ENCODE peak calls at places on chromosome 20, in eight cellular contexts. I is GM23338; K is SK-N-SH; H is adrenal gland; V is mesothelial cell of epicardium; P is epithelial cell of proximal tubule; F is CD8-positive, alpha-beta T cell; W is GM12865. S is an unnamed sample.

GRCh38 chr20:54651252-54651651 is 175.9 kb downstream of the DOK5 start:
- DNase-seq in W (no peak), I (no peak), H (no peak), K (no peak), V (no peak), P (no peak), F (no peak), S (no peak)

GRCh38 chr20:57548177-57549058 is 12.5 kb upstream of the PCK1 start:
- DNase-seq in H (no peak), K (no peak), I (no peak), P (peak), F (no peak), V (peak), W (peak), S (no peak)

GRCh38 chr20:56995635-56996075 is 270.8 kb downstream of the BMP7 start:
- DNase-seq in I (peak), H (no peak), V (peak), K (peak), W (peak), P (no peak), F (no peak), S (no peak)

GRCh38 chr20:35091808-35092523 is 641 bp downstream of the TRPC4AP start:
- DNase-seq in K (peak), W (peak), F (no peak), I (no peak), P (no peak), V (no peak), H (peak), S (no peak)

GRCh38 chr20:20412750-20413149 is 44.8 kb downstream of the INSM1 start:
- DNase-seq in P (no peak), V (no peak), F (no peak), I (no peak), K (no peak), W (no peak), H (no peak), S (no peak)

GRCh38 chr20:40991181-40991889 is 37.3 kb upstream of the TOP1 start:
- DNase-seq in F (peak), I (no peak), V (peak), P (no peak), H (peak), K (no peak), W (peak), S (no peak)

GRCh38 chr20:20864346-20865096 is 152.1 kb upstream of the RALGAPA2 start:
- DNase-seq in H (no peak), W (no peak), I (peak), K (no peak), P (no peak), F (no peak), V (no peak), S (no peak)

GRCh38 chr20:2283706-2284423 is 11.9 kb upstream of the TGM3 start:
- DNase-seq in K (no peak), W (no peak), H (no peak), P (peak), F (no peak), V (no peak), I (no peak), S (no peak)

GRCh38 chr20:40561187-40561586 is 127.8 kb downstream of the MAFB start:
- DNase-seq in F (no peak), W (no peak), P (no peak), V (no peak), K (no peak), H (no peak), I (no peak), S (no peak)

GRCh38 chr20:15940127-15940526 is 633.1 kb downstream of the KIF16B start:
- DNase-seq in H (no peak), W (no peak), F (no peak), P (no peak), V (no peak), I (no peak), K (no peak), S (no peak)

GRCh38 chr20:38757145-38757800 is 9.0 kb downstream of the ACTR5 start:
- DNase-seq in H (no peak), V (no peak), K (no peak), P (no peak), F (no peak), I (no peak), W (no peak), S (no peak)

GRCh38 chr20:57374343-57374930 is 16.8 kb upstream of the RBM38 start:
- DNase-seq in F (no peak), I (peak), V (no peak), H (no peak), K (no peak), W (no peak), P (no peak), S (no peak)

GRCh38 chr20:42958367-42959112 is 231.2 kb downstream of the PTPRT start:
- DNase-seq in K (no peak), W (no peak), H (no peak), P (no peak), I (no peak), V (no peak), F (no peak), S (no peak)

GRCh38 chr20:40931348-40932044 is 97.1 kb upstream of the TOP1 start:
- DNase-seq in I (no peak), V (no peak), F (no peak), P (no peak), W (peak), K (no peak), H (no peak), S (no peak)

GRCh38 chr20:40050596-40050995 is 638.4 kb downstream of the MAFB start:
- DNase-seq in K (no peak), W (no peak), F (no peak), H (no peak), I (no peak), P (no peak), V (no peak), S (no peak)

GRCh38 chr20:57167971-57168693 is 98.3 kb downstream of the BMP7 start:
- DNase-seq in P (no peak), F (no peak), K (no peak), V (no peak), W (no peak), I (no peak), H (no peak), S (no peak)

GRCh38 chr20:8782804-8783203 is 286.1 kb upstream of the PLCB4 start:
- DNase-seq in V (no peak), F (no peak), P (no peak), K (no peak), H (no peak), W (no peak), I (no peak), S (no peak)

GRCh38 chr20:33653218-33653899 is 8.8 kb upstream of the C20orf144 start:
- DNase-seq in H (peak), I (peak), F (peak), W (peak), K (peak), V (peak), P (no peak), S (no peak)

GRCh38 chr20:38073307-38074010 is 39.9 kb downstream of the RPRD1B start:
- DNase-seq in F (no peak), V (no peak), I (peak), K (peak), P (no peak), W (peak), H (peak), S (no peak)

GRCh38 chr20:57627972-57628650 is 7.9 kb upstream of the ZBP1 start:
- DNase-seq in W (peak), H (peak), P (no peak), V (no peak), K (no peak), F (peak), I (no peak), S (no peak)

GRCh38 chr20:22791877-22792525 is 207.6 kb upstream of the FOXA2 start:
- DNase-seq in K (no peak), V (no peak), W (no peak), H (no peak), F (no peak), I (no peak), P (no peak), S (no peak)

GRCh38 chr20:9087531-9088217 is 18.8 kb downstream of the PLCB4 start:
- DNase-seq in H (no peak), W (no peak), F (no peak), V (no peak), I (no peak), P (no peak), K (peak), S (no peak)

GRCh38 chr20:2899243-2899642 is 26.0 kb downstream of the PTPRA start:
- DNase-seq in H (no peak), V (no peak), P (no peak), K (no peak), I (no peak), W (peak), F (no peak), S (no peak)

GRCh38 chr20:5390719-5391118 is 74.0 kb upstream of the PROKR2 start:
- DNase-seq in P (no peak), F (no peak), I (no peak), V (no peak), H (no peak), W (no peak), K (peak), S (no peak)

GRCh38 chr20:19923762-19924161 is 93.4 kb upstream of the NAA20 start:
- DNase-seq in H (no peak), K (no peak), W (no peak), F (no peak), V (no peak), I (no peak), P (no peak), S (no peak)

DNA sequence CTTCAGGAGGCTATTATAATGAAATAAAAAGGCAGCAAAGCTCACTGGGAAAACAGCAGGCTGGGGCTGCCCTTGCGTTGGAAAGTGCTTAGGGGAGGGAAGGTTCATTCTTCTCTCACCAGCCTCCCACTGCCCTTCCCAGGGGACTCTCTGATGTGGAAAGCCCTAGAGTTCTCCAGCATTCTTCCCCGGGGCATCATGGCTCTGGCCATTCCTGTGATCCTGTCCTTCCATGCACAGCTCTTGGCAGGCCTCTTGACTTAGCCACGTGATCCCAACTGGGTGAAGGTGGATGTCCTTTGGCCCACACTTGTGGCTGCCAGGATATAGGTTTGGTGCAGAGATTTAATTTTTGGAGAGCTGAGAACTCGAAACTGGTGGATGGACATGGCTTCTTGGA is 58.0 kb upstream of the ZNF831 start:
- DNase-seq in V (no peak), F (no peak), P (no peak), I (no peak), W (no peak), H (no peak), K (no peak), S (no peak)
- TF ChIP-seq CTCF in V (no peak), F (no peak), P (no peak), I (no peak), W (no peak), H (no peak), K (no peak), S (no peak)

GRCh38 chr20:63628246-63628975 is 1.5 kb upstream of the GMEB2 start:
- DNase-seq in H (peak), I (peak), F (peak), K (peak), W (peak), P (no peak), V (no peak), S (no peak)
- TF ChIP-seq CTCF in H (no peak), I (no peak), F (no peak), K (no peak), W (no peak), P (no peak), V (no peak), S (no peak)

DNA sequence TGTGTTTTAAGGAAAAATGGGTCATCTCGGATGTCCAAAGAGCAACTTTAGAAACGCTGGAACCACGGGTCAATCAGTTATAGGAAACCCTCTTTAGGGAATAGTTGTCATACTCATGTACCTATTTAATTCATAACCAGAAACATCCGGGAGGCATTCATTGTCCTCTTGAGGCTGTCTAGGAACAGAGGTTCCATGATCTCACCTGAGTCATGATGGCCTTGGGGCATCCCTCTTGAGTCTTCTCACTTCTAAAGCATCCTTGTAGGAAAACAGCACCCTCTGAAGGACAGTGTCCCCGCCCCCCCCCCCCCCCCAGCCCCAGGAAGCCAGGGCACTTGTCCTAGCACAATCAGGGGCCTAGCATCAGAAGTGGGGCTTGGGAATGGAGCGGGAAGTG is 46.3 kb upstream of the CDH4 start:
- DNase-seq in F (no peak), P (no peak), K (no peak), V (no peak), H (no peak), W (no peak), I (no peak), S (no peak)
- TF ChIP-seq CTCF in F (no peak), P (no peak), K (no peak), V (no peak), H (no peak), W (no peak), I (no peak), S (no peak)

GRCh38 chr20:31731321-31731717 is 7.8 kb upstream of the TPX2 start:
- DNase-seq in K (no peak), H (no peak), F (no peak), I (no peak), P (no peak), W (no peak), V (no peak), S (no peak)
- TF ChIP-seq CTCF in K (no peak), H (no peak), F (no peak), I (no peak), P (no peak), W (no peak), V (no peak), S (no peak)

GRCh38 chr20:64130876-64131275 is 23.5 kb upstream of the NPBWR2 start:
- DNase-seq in H (no peak), I (no peak), V (no peak), W (no peak), P (no peak), K (no peak), F (no peak), S (no peak)

GRCh38 chr20:64131406-64131805 is 24.0 kb upstream of the NPBWR2 start:
- DNase-seq in V (peak), I (no peak), H (peak), F (no peak), K (peak), P (no peak), W (peak), S (peak)

GRCh38 chr20:64137598-64138031 is 26.6 kb upstream of the MYT1 start:
- DNase-seq in K (peak), I (no peak), P (no peak), H (no peak), V (peak), W (no peak), F (no peak), S (no peak)

GRCh38 chr20:64136004-64136710 is 28.1 kb upstream of the MYT1 start:
- DNase-seq in I (no peak), K (no peak), H (no peak), V (no peak), W (no peak), F (no peak), P (no peak), S (no peak)

DNA sequence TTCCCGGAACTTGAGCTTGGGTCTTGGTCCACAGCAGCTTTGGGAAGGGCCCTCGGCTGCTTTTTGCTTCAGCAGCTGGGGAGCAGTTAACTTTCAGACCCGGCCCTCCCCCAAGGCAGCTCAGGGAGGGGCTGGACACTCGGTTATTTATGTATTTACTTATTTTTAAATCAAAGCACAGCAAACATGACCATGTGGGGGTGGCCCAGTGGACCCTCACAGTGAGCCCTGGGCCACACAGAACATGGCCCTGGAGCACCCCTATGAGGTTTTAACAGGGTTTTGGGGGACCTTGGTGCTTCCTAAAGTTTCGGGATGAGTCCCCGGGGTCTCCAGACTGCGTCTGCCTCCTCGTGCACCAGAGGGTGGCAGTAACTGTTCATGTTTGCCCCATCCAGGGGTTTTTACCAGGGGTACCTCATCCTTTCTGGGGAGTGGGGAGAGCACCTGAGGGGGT is 26.6 kb upstream of the NPBWR2 start:
- DNase-seq in F (no peak), H (no peak), V (peak), W (peak), P (no peak), K (peak), I (peak), S (peak)
- TF ChIP-seq CTCF in F (no peak), H (peak), V (no peak), W (no peak), P (peak), K (no peak), I (peak), S (no peak)

GRCh38 chr20:50070361-50070760 is 42.6 kb downstream of the UBE2V1 start:
- DNase-seq in P (no peak), I (no peak), V (no peak), W (peak), F (no peak), H (no peak), K (no peak), S (no peak)
- TF ChIP-seq CTCF in P (peak), I (peak), V (no peak), W (no peak), F (no peak), H (no peak), K (peak), S (no peak)

DNA sequence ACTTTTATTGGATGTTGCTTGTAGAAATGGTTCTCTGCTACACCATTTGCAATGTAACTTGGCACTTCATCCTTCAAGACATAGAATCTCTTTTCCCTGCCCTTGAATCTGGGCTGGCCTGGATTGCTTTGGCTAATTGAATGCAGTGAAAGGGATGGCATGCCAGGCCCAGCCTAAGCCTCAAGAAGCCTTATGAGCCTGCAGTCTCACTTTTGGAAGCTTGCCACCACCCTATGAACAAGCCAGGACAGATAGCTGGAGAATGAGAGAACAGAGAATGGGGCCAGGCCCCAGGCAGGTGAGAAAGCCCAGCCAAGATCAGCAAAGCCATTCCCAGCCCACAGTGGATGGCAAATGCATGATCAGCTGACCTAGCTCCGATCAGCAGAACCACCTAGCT is 350.7 kb upstream of the RNF24 start:
- DNase-seq in F (no peak), K (no peak), I (no peak), P (no peak), W (no peak), V (no peak), H (no peak), S (no peak)
- TF ChIP-seq CTCF in F (no peak), K (no peak), I (no peak), P (no peak), W (no peak), V (no peak), H (no peak), S (no peak)

GRCh38 chr20:44747166-44748004 is 1.7 kb downstream of the KCNK15 start:
- DNase-seq in H (peak), P (peak), W (peak), K (peak), V (peak), F (peak), I (peak), S (peak)

GRCh38 chr20:44752099-44752931 is 6.7 kb downstream of the KCNK15 start:
- DNase-seq in W (no peak), I (no peak), P (no peak), V (no peak), F (no peak), K (no peak), H (no peak), S (no peak)

GRCh38 chr20:44748005-44748370 is 2.3 kb downstream of the KCNK15 start:
- DNase-seq in H (no peak), K (peak), V (no peak), I (no peak), F (no peak), P (no peak), W (no peak), S (no peak)

GRCh38 chr20:44746367-44747165 is 901 bp downstream of the KCNK15 start:
- DNase-seq in W (no peak), K (peak), I (peak), H (no peak), V (no peak), F (no peak), P (no peak), S (no peak)

GRCh38 chr20:44750081-44750805 is 4.6 kb downstream of the KCNK15 start:
- DNase-seq in H (no peak), I (peak), K (no peak), W (no peak), F (no peak), V (no peak), P (no peak), S (no peak)
- TF ChIP-seq CTCF in H (no peak), I (peak), K (no peak), W (no peak), F (no peak), V (no peak), P (peak), S (no peak)

GRCh38 chr20:63453029-63453523 is 19.4 kb downstream of the KCNQ2 start:
- DNase-seq in H (peak), I (peak), K (peak), P (no peak), W (peak), F (no peak), V (no peak), S (no peak)
- TF ChIP-seq CTCF in H (no peak), I (peak), K (peak), P (no peak), W (peak), F (no peak), V (no peak), S (no peak)

DNA sequence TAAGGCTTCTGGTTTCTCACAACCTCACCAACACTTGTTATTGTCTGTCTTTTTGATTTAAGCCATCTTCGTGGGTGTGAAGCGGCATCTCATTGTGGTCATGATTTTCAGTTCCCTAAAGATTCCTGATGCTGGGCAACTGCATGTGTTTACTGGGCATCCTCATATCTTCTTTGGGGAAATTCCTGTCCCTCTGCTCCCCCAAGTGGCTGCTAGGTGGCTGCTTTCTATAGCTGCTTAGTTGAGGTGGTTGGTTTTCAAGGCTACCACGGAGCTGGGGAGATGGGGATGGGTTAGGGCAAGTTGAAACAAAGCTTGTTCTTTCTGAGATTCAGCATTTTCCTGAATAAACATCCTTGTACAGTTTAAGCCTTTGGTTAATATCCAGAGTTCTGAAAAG is 403.9 kb upstream of the SULF2 start:
- DNase-seq in K (no peak), V (no peak), F (no peak), H (peak), W (peak), P (no peak), I (peak), S (no peak)
- TF ChIP-seq CTCF in K (peak), V (no peak), F (no peak), H (peak), W (peak), P (peak), I (peak), S (no peak)

S was measured in omental fat pad.